ENCODE peak calls at places on chromosomes 3 and 15, in five cellular contexts. I, G, S, R and Z are unnamed samples.
A peak's percentile ranks its signal among the peaks of the same experiment; 100 is the strongest.

GRCh38 chr3:146682176-146682575 is 77.0 kb upstream of the PLSCR5 start:
- DNase-seq in S (no peak), G (no peak), I (no peak), R (no peak), Z (no peak)

GRCh38 chr15:63504979-63505841 is 817 bp downstream of the USP3 start:
- DNase-seq in G (peak; percentile 62), R (peak; percentile 80), S (peak; percentile 85), I (no peak), Z (no peak)

GRCh38 chr3:182238141-182238540 is 526.4 kb downstream of the SOX2 start:
- DNase-seq in G (no peak), R (no peak), S (no peak), I (no peak), Z (no peak)

GRCh38 chr3:192445768-192446644 is 281.3 kb downstream of the FGF12 start:
- DNase-seq in G (no peak), R (no peak), I (no peak), S (no peak), Z (no peak)

GRCh38 chr3:194995334-194995733 is 275.6 kb downstream of the XXYLT1 start:
- DNase-seq in I (no peak), R (peak; percentile 17), G (no peak), S (no peak), Z (no peak)

GRCh38 chr3:33000698-33001385 is 49.4 kb downstream of the CCR4 start:
- DNase-seq in S (no peak), R (no peak), I (no peak), G (no peak), Z (no peak)

GRCh38 chr15:78873796-78874761 is 1.4 kb downstream of the MORF4L1 start:
- DNase-seq in I (no peak), R (no peak), G (no peak), S (peak; percentile 63), Z (no peak)

GRCh38 chr3:27696906-27697305 is 25.2 kb downstream of the EOMES start:
- DNase-seq in I (no peak), R (no peak), G (no peak), S (no peak), Z (no peak)

GRCh38 chr15:55829826-55830225 is 86.9 kb upstream of the PRTG start:
- DNase-seq in I (no peak), G (no peak), R (no peak), S (no peak), Z (no peak)

GRCh38 chr3:66203275-66203674 is 17.5 kb upstream of the SLC25A26 start:
- DNase-seq in R (no peak), I (no peak), S (no peak), G (no peak), Z (no peak)

GRCh38 chr3:162141232-162141631 is 644.6 kb downstream of the OTOL1 start:
- DNase-seq in S (no peak), I (peak; percentile 24), G (no peak), R (no peak), Z (no peak)

GRCh38 chr3:134772591-134772990 is 22.5 kb upstream of the EPHB1 start:
- DNase-seq in G (no peak), R (no peak), S (no peak), I (no peak), Z (no peak)

GRCh38 chr15:56492786-56493555 is 28.0 kb upstream of the MNS1 start:
- DNase-seq in I (no peak), S (no peak), R (no peak), G (no peak), Z (no peak)

GRCh38 chr3:141341536-141341935 is 26.8 kb upstream of the ZBTB38 start:
- DNase-seq in I (no peak), G (no peak), R (no peak), S (no peak), Z (no peak)

GRCh38 chr15:65056868-65057548 is 10.8 kb downstream of the RASL12 start:
- DNase-seq in S (no peak), R (no peak), I (no peak), G (no peak), Z (no peak)

GRCh38 chr3:43104039-43104438 is 1.8 kb downstream of the POMGNT2 start:
- DNase-seq in S (no peak), I (no peak), R (no peak), G (no peak), Z (no peak)

GRCh38 chr3:43106293-43106628 is 382 bp upstream of the POMGNT2 start:
- DNase-seq in G (peak; percentile 42), R (no peak), S (no peak), I (no peak), Z (no peak)

GRCh38 chr3:43104786-43105185 is 1.1 kb downstream of the POMGNT2 start:
- DNase-seq in R (no peak), I (no peak), S (no peak), G (no peak), Z (no peak)

GRCh38 chr3:43105224-43105596 is 669 bp downstream of the POMGNT2 start:
- DNase-seq in R (peak; percentile 66), G (no peak), I (no peak), S (peak; percentile 19), Z (no peak)

GRCh38 chr3:43105597-43106292 is at the start of gene POMGNT2:
- DNase-seq in I (peak; percentile 16), G (peak; percentile 93), R (peak; percentile 95), S (peak; percentile 96), Z (peak; percentile 58)
- H3K27ac ChIP-seq in I (no peak within 1 kb of the TSS), G (peak within 1 kb of the TSS; percentile 74), R (peak within 1 kb of the TSS; percentile 68), S (peak within 1 kb of the TSS; percentile 82), Z (no peak within 1 kb of the TSS)

GRCh38 chr3:31977736-31978135 is 3.3 kb downstream of the OSBPL10 start:
- DNase-seq in S (no peak), R (no peak), I (no peak), G (no peak), Z (no peak)
- H3K4me3 ChIP-seq in S (no peak overlapping the region), R (no peak overlapping the region), I (no peak overlapping the region), G (no peak overlapping the region), Z (no peak overlapping the region)

GRCh38 chr3:50078091-50078490 is 10.6 kb upstream of the RBM5 start:
- DNase-seq in S (no peak), R (no peak), G (no peak), I (no peak), Z (no peak)
- H3K27ac ChIP-seq in S (no peak overlapping the region), R (no peak overlapping the region), G (no peak overlapping the region), I (no peak overlapping the region), Z (no peak overlapping the region)

GRCh38 chr15:31223478-31224350 is 102.9 kb upstream of the KLF13 start:
- DNase-seq in I (no peak), S (no peak), G (no peak), R (no peak), Z (no peak)
- H3K4me3 ChIP-seq in I (no peak overlapping the region), S (no peak overlapping the region), G (no peak overlapping the region), R (peak overlapping the region; percentile 32), Z (no peak overlapping the region)

GRCh38 chr3:36933540-36934296 is 11.1 kb downstream of the TRANK1 start:
- DNase-seq in I (no peak), S (no peak), G (no peak), R (no peak), Z (no peak)
- H3K27ac ChIP-seq in I (no peak overlapping the region), S (no peak overlapping the region), G (no peak overlapping the region), R (peak overlapping the region; percentile 31), Z (no peak overlapping the region)